ENCODE peak calls at places on chromosomes 2 and 18, in six cellular contexts. G is heart left ventricle, T is GM06990, P is HCT116, J is fibroblast of villous mesenchyme, N is nephron progenitor cell. Z is an unnamed sample.

GRCh38 chr2:39281391-39281790 is 37.6 kb upstream of the CDKL4 start:
- DNase-seq in G (no peak), T (no peak), P (no peak), J (no peak), N (no peak), Z (no peak)

GRCh38 chr2:220334210-220334609 is 706.8 kb downstream of the SLC4A3 start:
- DNase-seq in G (no peak), T (no peak), P (no peak), J (no peak), N (no peak), Z (no peak)

GRCh38 chr2:1209246-1209645 is 204.0 kb upstream of the TPO start:
- DNase-seq in G (no peak), T (no peak), P (no peak), J (no peak), N (no peak), Z (no peak)

GRCh38 chr2:128639693-128640092 is 321.0 kb upstream of the HS6ST1 start:
- DNase-seq in G (no peak), T (no peak), P (no peak), J (no peak), N (no peak), Z (no peak)

GRCh38 chr2:13725945-13726344 is 906.6 kb upstream of the LRATD1 start:
- DNase-seq in G (no peak), T (no peak), P (no peak), J (no peak), N (no peak), Z (no peak)

GRCh38 chr2:23673830-23674679 is 252.9 kb downstream of the ATAD2B start:
- DNase-seq in G (no peak), T (no peak), P (no peak), J (no peak), N (peak), Z (peak)

GRCh38 chr2:149527998-149528775 is 59.4 kb downstream of the MMADHC start:
- DNase-seq in G (no peak), T (no peak), P (no peak), J (no peak), N (no peak), Z (no peak)

GRCh38 chr2:237025090-237025865 is 60.4 kb upstream of the COPS8 start:
- DNase-seq in G (no peak), T (no peak), P (peak), J (peak), N (no peak), Z (no peak)

GRCh38 chr2:180882959-180883358 is 97.4 kb upstream of the UBE2E3 start:
- DNase-seq in G (no peak), T (no peak), P (no peak), J (no peak), N (no peak), Z (no peak)

GRCh38 chr2:66032376-66032775 is 402.5 kb upstream of the MEIS1 start:
- DNase-seq in G (no peak), T (peak), P (no peak), J (no peak), N (no peak), Z (no peak)

GRCh38 chr2:165018207-165018606 is 62.9 kb upstream of the SLC38A11 start:
- DNase-seq in G (no peak), T (no peak), P (no peak), J (no peak), N (no peak), Z (peak)

GRCh38 chr18:48949606-48950535 is 894 bp downstream of the SMAD7 start:
- DNase-seq in G (no peak), T (peak), P (no peak), J (peak), N (peak), Z (peak)

GRCh38 chr18:36757081-36757480 is 71.7 kb downstream of the TPGS2 start:
- DNase-seq in G (no peak), T (no peak), P (peak), J (peak), N (no peak), Z (no peak)

GRCh38 chr2:99543247-99543646 is 53.4 kb upstream of the REV1 start:
- DNase-seq in G (no peak), T (no peak), P (no peak), J (no peak), N (no peak), Z (no peak)

GRCh38 chr2:120939595-120940318 is 204.1 kb downstream of the GLI2 start:
- DNase-seq in G (no peak), T (no peak), P (no peak), J (peak), N (no peak), Z (no peak)

GRCh38 chr2:152716805-152717241 is 438 bp downstream of the PRPF40A start:
- DNase-seq in G (no peak), T (no peak), P (no peak), J (no peak), N (peak), Z (peak)

GRCh38 chr2:145815933-145816332 is 1296.0 kb upstream of the ZEB2 start:
- DNase-seq in G (no peak), T (no peak), P (no peak), J (no peak), N (no peak), Z (no peak)

GRCh38 chr2:203787954-203788353 is 79.6 kb upstream of the CTLA4 start:
- DNase-seq in G (no peak), T (no peak), P (no peak), J (no peak), N (no peak), Z (no peak)

GRCh38 chr2:240191001-240191400 is 50.5 kb upstream of the OTOS start:
- DNase-seq in G (no peak), T (no peak), P (no peak), J (no peak), N (no peak), Z (no peak)

GRCh38 chr2:31475692-31476091 is 61.1 kb upstream of the XDH start:
- DNase-seq in G (no peak), T (no peak), P (no peak), J (peak), N (no peak), Z (no peak)

GRCh38 chr2:127196549-127196948 is 23.6 kb downstream of the CYP27C1 start:
- DNase-seq in G (no peak), T (no peak), P (no peak), J (no peak), N (no peak), Z (no peak)

GRCh38 chr18:12076424-12077140 is 17.1 kb upstream of the ANKRD62 start:
- DNase-seq in G (no peak), T (peak), P (no peak), J (peak), N (peak), Z (peak)

GRCh38 chr2:240472078-240472790 is 36.8 kb downstream of the GPC1 start:
- DNase-seq in G (no peak), T (peak), P (no peak), J (no peak), N (no peak), Z (no peak)

GRCh38 chr2:156334496-156335478 is 2.3 kb upstream of the NR4A2 start:
- DNase-seq in G (peak), T (no peak), P (peak), J (peak), N (peak), Z (peak)
- TF ChIP-seq CTCF in G (no peak), T (peak), P (no peak), J (peak), N (no peak), Z (peak)

GRCh38 chr18:1383465-1383864 is 478.8 kb downstream of the ADCYAP1 start:
- DNase-seq in G (no peak), T (no peak), P (no peak), J (no peak), N (no peak), Z (no peak)
- TF ChIP-seq CTCF in G (no peak), T (no peak), P (no peak), J (no peak), N (no peak), Z (no peak)

DNA sequence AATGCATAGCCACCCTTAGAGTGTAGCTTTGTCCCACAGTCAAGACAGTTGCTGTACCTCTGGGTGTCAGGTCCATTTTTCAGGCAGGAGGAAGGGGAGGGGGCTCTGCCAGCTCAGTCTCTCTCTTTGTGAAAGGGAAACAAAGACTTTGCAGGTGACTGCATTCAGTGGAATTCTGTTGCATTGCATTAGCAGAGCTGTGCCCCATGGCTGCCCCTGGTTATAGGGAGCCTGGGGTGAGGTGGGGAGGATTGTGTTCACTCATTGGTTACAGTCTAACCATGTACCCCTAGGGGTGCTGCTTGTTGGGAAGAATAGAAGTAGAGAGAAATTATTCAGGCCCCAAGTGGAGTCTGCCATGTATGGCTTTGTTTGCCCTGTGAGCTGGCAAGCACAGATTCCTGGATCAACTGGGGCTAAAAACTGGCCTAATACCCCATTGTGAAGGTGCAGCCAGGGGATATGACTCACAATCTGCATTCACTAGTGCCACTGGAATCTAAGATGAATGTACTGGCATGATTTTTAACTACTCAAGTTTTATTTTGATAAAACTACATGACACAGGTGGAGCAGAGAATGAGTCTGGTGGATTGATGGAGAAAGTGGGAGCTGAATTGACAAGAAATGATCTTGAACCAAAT is 118.4 kb downstream of the SH3BP4 start:
- DNase-seq in G (no peak), T (no peak), P (no peak), J (no peak), N (no peak), Z (no peak)
- TF ChIP-seq CTCF in G (no peak), T (no peak), P (no peak), J (no peak), N (no peak), Z (no peak)

GRCh38 chr2:181891966-181892794 is 650 bp downstream of the ITPRID2 start:
- DNase-seq in G (peak), T (peak), P (peak), J (peak), N (peak), Z (peak)
- TF ChIP-seq CTCF in G (no peak), T (peak), P (no peak), J (no peak), N (no peak), Z (peak)

GRCh38 chr18:59783138-59783537 is 85.9 kb upstream of the CCBE1 start:
- DNase-seq in G (no peak), T (peak), P (peak), J (peak), N (peak), Z (peak)
- TF ChIP-seq CTCF in G (peak), T (peak), P (peak), J (peak), N (peak), Z (peak)